ENCODE peak calls at places on chromosomes 1 and 21, in five cellular contexts. L, V, E, H and U are unnamed samples.
A peak's percentile ranks its signal among the peaks of the same experiment; 100 is the strongest.

GRCh38 chr1:99297923-99298322 is 33.6 kb downstream of the PLPPR4 start:
- DNase-seq in V (no peak), H (no peak), E (no peak), L (no peak), U (no peak)

GRCh38 chr1:52281518-52281917 is 84.5 kb downstream of the CC2D1B start:
- DNase-seq in V (peak; percentile 64), H (no peak), E (peak; percentile 70), L (no peak), U (no peak)

GRCh38 chr1:111786669-111787207 is 31.0 kb downstream of the DDX20 start:
- DNase-seq in L (no peak), V (no peak), E (no peak), H (no peak), U (no peak)

GRCh38 chr1:200275415-200275814 is 134.4 kb downstream of the ZNF281 start:
- DNase-seq in V (no peak), E (no peak), H (no peak), L (no peak), U (no peak)

GRCh38 chr1:151047591-151047924 is at the start of gene C1orf56:
- DNase-seq in L (peak; percentile 86), H (peak; percentile 61), E (peak; percentile 64), V (no peak), U (no peak)

GRCh38 chr1:46415514-46415913 is 21.4 kb downstream of the FAAH start:
- DNase-seq in H (no peak), V (no peak), E (no peak), L (no peak), U (no peak)

GRCh38 chr1:26161408-26162219 is 2.7 kb downstream of the FAM110D start:
- DNase-seq in E (peak; percentile 59), L (peak; percentile 56), V (no peak), H (peak; percentile 58), U (no peak)

GRCh38 chr1:87061742-87062156 is 147.3 kb downstream of the HS2ST1 start:
- DNase-seq in L (no peak), E (peak; percentile 9), H (no peak), V (no peak), U (no peak)

GRCh38 chr1:28272215-28272852 is 13.0 kb downstream of the SESN2 start:
- DNase-seq in H (no peak), E (no peak), L (no peak), V (no peak), U (no peak)

GRCh38 chr21:28485301-28486022 is 507.2 kb downstream of the LTN1 start:
- DNase-seq in L (no peak), H (no peak), V (no peak), E (no peak), U (no peak)